ENCODE peak calls at places on chromosomes 5 and 9, in six cellular contexts. One of them, this sample, is unnamed.
A peak's percentile ranks its signal among the peaks of the same experiment; 100 is the strongest.

GRCh38 chr9:73527521-73527920 is 375.9 kb downstream of the ANXA1 start:
- DNase-seq in uterus: no peak
- DNase-seq in AG10803: no peak
- DNase-seq in lower leg skin: no peak
- DNase-seq in MM.1S: no peak
- DNase-seq in GM23248: no peak
- DNase-seq in this sample: no peak

GRCh38 chr9:109033941-109034700 is 20.8 kb upstream of the CTNNAL1 start:
- DNase-seq in MM.1S: no peak
- DNase-seq in GM23248: peak; percentile 36
- DNase-seq in lower leg skin: no peak
- DNase-seq in uterus: no peak
- DNase-seq in AG10803: no peak
- DNase-seq in this sample: no peak

GRCh38 chr5:142012792-142013388 is at the start of gene GNPDA1:
- DNase-seq in uterus: peak; percentile 80
- DNase-seq in GM23248: peak; percentile 96
- DNase-seq in AG10803: peak; percentile 69
- DNase-seq in lower leg skin: peak; percentile 95
- DNase-seq in MM.1S: peak; percentile 90
- DNase-seq in this sample: peak; percentile 10

GRCh38 chr5:95060100-95060499 is 224.8 kb downstream of the MCTP1 start:
- DNase-seq in AG10803: no peak
- DNase-seq in MM.1S: no peak
- DNase-seq in uterus: no peak
- DNase-seq in GM23248: no peak
- DNase-seq in lower leg skin: no peak
- DNase-seq in this sample: no peak

GRCh38 chr9:137502008-137502913 is 43.1 kb upstream of the NSMF start:
- DNase-seq in GM23248: peak; percentile 22
- DNase-seq in lower leg skin: no peak
- DNase-seq in MM.1S: no peak
- DNase-seq in AG10803: no peak
- DNase-seq in uterus: no peak
- DNase-seq in this sample: no peak

GRCh38 chr5:77743181-77743580 is 33.0 kb downstream of the TBCA start:
- DNase-seq in uterus: no peak
- DNase-seq in AG10803: no peak
- DNase-seq in lower leg skin: no peak
- DNase-seq in GM23248: peak; percentile 22
- DNase-seq in MM.1S: no peak
- DNase-seq in this sample: no peak

GRCh38 chr9:128439273-128439672 is 16.5 kb upstream of the ODF2 start:
- DNase-seq in uterus: no peak
- DNase-seq in AG10803: no peak
- DNase-seq in lower leg skin: no peak
- DNase-seq in GM23248: no peak
- DNase-seq in MM.1S: no peak
- DNase-seq in this sample: no peak

GRCh38 chr5:111859533-111860270 is 102.7 kb upstream of the NREP start:
- DNase-seq in MM.1S: no peak
- DNase-seq in GM23248: peak; percentile 86
- DNase-seq in AG10803: peak; percentile 91
- DNase-seq in lower leg skin: no peak
- DNase-seq in uterus: no peak
- DNase-seq in this sample: no peak

GRCh38 chr5:173281910-173282309 is 46.3 kb downstream of the STC2 start:
- DNase-seq in AG10803: no peak
- DNase-seq in lower leg skin: no peak
- DNase-seq in MM.1S: no peak
- DNase-seq in uterus: no peak
- DNase-seq in GM23248: peak; percentile 34
- DNase-seq in this sample: no peak

GRCh38 chr5:172833372-172833690 is 720 bp upstream of the ERGIC1 start:
- DNase-seq in GM23248: no peak
- DNase-seq in uterus: no peak
- DNase-seq in AG10803: no peak
- DNase-seq in MM.1S: no peak
- DNase-seq in lower leg skin: no peak
- DNase-seq in this sample: no peak

GRCh38 chr5:111779260-111780254 is 22.6 kb upstream of the NREP start:
- DNase-seq in uterus: no peak
- DNase-seq in lower leg skin: no peak
- DNase-seq in MM.1S: no peak
- DNase-seq in GM23248: peak; percentile 35
- DNase-seq in AG10803: peak; percentile 31
- DNase-seq in this sample: no peak

GRCh38 chr9:92656537-92656925 is 13.4 kb downstream of the IPPK start:
- DNase-seq in GM23248: no peak
- DNase-seq in uterus: no peak
- DNase-seq in lower leg skin: no peak
- DNase-seq in AG10803: no peak
- DNase-seq in MM.1S: no peak
- DNase-seq in this sample: no peak

GRCh38 chr5:151773979-151774378 is 2.2 kb downstream of the G3BP1 start:
- DNase-seq in uterus: no peak
- DNase-seq in lower leg skin: no peak
- DNase-seq in GM23248: peak; percentile 31
- DNase-seq in AG10803: no peak
- DNase-seq in MM.1S: no peak
- DNase-seq in this sample: no peak

GRCh38 chr9:121735792-121736130 is 84.3 kb downstream of the DAB2IP start:
- DNase-seq in AG10803: no peak
- DNase-seq in MM.1S: no peak
- DNase-seq in GM23248: peak; percentile 39
- DNase-seq in uterus: no peak
- DNase-seq in lower leg skin: no peak
- DNase-seq in this sample: no peak

GRCh38 chr5:10301842-10302610 is 5.7 kb downstream of the CMBL start:
- DNase-seq in MM.1S: no peak
- DNase-seq in uterus: no peak
- DNase-seq in AG10803: no peak
- DNase-seq in GM23248: no peak
- DNase-seq in lower leg skin: no peak
- DNase-seq in this sample: no peak

GRCh38 chr5:35853652-35854051 is 3.0 kb upstream of the IL7R start:
- DNase-seq in AG10803: peak; percentile 26
- DNase-seq in lower leg skin: no peak
- DNase-seq in MM.1S: no peak
- DNase-seq in uterus: peak; percentile 18
- DNase-seq in GM23248: no peak
- DNase-seq in this sample: no peak

GRCh38 chr9:93591706-93592388 is 15.5 kb downstream of the PHF2 start:
- DNase-seq in uterus: no peak
- DNase-seq in MM.1S: no peak
- DNase-seq in GM23248: no peak
- DNase-seq in lower leg skin: peak; percentile 76
- DNase-seq in AG10803: no peak
- DNase-seq in this sample: no peak

GRCh38 chr5:84696651-84697050 is 312.0 kb upstream of the EDIL3 start:
- DNase-seq in GM23248: no peak
- DNase-seq in lower leg skin: no peak
- DNase-seq in uterus: no peak
- DNase-seq in AG10803: no peak
- DNase-seq in MM.1S: no peak
- DNase-seq in this sample: no peak

GRCh38 chr5:143624465-143624864 is 187.5 kb upstream of the HMHB1 start:
- DNase-seq in AG10803: no peak
- DNase-seq in GM23248: no peak
- DNase-seq in uterus: no peak
- DNase-seq in MM.1S: no peak
- DNase-seq in lower leg skin: no peak
- DNase-seq in this sample: no peak

GRCh38 chr5:171615201-171616001 is 170.2 kb upstream of the SMIM23 start:
- DNase-seq in GM23248: peak; percentile 28
- DNase-seq in uterus: no peak
- DNase-seq in AG10803: peak; percentile 24
- DNase-seq in MM.1S: no peak
- DNase-seq in lower leg skin: peak; percentile 71
- DNase-seq in this sample: no peak

GRCh38 chr9:108382267-108382666 is 473.5 kb downstream of the ACTL7B start:
- DNase-seq in uterus: no peak
- DNase-seq in GM23248: no peak
- DNase-seq in lower leg skin: no peak
- DNase-seq in AG10803: no peak
- DNase-seq in MM.1S: no peak
- DNase-seq in this sample: no peak

GRCh38 chr9:76257224-76257794 is 136.9 kb downstream of the RFK start:
- DNase-seq in uterus: peak; percentile 43
- DNase-seq in lower leg skin: no peak
- DNase-seq in MM.1S: no peak
- DNase-seq in GM23248: no peak
- DNase-seq in AG10803: no peak
- DNase-seq in this sample: no peak

GRCh38 chr9:36530224-36530623 is 42.5 kb upstream of the MELK start:
- DNase-seq in MM.1S: no peak
- DNase-seq in GM23248: no peak
- DNase-seq in lower leg skin: no peak
- DNase-seq in AG10803: no peak
- DNase-seq in uterus: no peak
- DNase-seq in this sample: no peak

GRCh38 chr5:109874108-109874507 is 184.4 kb downstream of the MAN2A1 start:
- DNase-seq in AG10803: no peak
- DNase-seq in lower leg skin: no peak
- DNase-seq in uterus: no peak
- DNase-seq in MM.1S: no peak
- DNase-seq in GM23248: no peak
- DNase-seq in this sample: no peak

GRCh38 chr9:87816041-87816440 is 66.6 kb upstream of the SPATA31E1 start:
- DNase-seq in MM.1S: no peak
- DNase-seq in GM23248: peak; percentile 24
- DNase-seq in uterus: no peak
- DNase-seq in AG10803: peak; percentile 20
- DNase-seq in lower leg skin: no peak
- DNase-seq in this sample: no peak

GRCh38 chr5:173477320-173478055 is 139.0 kb downstream of the BOD1 start:
- DNase-seq in lower leg skin: no peak
- DNase-seq in AG10803: peak; percentile 90
- DNase-seq in uterus: no peak
- DNase-seq in GM23248: peak; percentile 82
- DNase-seq in MM.1S: no peak
- DNase-seq in this sample: no peak

GRCh38 chr5:20224046-20224445 is 236.0 kb upstream of the CDH18 start:
- DNase-seq in AG10803: no peak
- DNase-seq in GM23248: no peak
- DNase-seq in lower leg skin: no peak
- DNase-seq in MM.1S: no peak
- DNase-seq in uterus: no peak
- DNase-seq in this sample: no peak

GRCh38 chr9:7785813-7786212 is 13.8 kb downstream of the DMAC1 start:
- DNase-seq in uterus: no peak
- DNase-seq in AG10803: no peak
- DNase-seq in GM23248: no peak
- DNase-seq in lower leg skin: no peak
- DNase-seq in MM.1S: no peak
- DNase-seq in this sample: no peak
- H3K4me3 ChIP-seq in uterus: no peak overlapping the region
- H3K4me3 ChIP-seq in AG10803: no peak overlapping the region
- H3K4me3 ChIP-seq in GM23248: no peak overlapping the region
- H3K4me3 ChIP-seq in lower leg skin: no peak overlapping the region
- H3K4me3 ChIP-seq in MM.1S: no peak overlapping the region
- H3K4me3 ChIP-seq in this sample: no peak overlapping the region

DNA sequence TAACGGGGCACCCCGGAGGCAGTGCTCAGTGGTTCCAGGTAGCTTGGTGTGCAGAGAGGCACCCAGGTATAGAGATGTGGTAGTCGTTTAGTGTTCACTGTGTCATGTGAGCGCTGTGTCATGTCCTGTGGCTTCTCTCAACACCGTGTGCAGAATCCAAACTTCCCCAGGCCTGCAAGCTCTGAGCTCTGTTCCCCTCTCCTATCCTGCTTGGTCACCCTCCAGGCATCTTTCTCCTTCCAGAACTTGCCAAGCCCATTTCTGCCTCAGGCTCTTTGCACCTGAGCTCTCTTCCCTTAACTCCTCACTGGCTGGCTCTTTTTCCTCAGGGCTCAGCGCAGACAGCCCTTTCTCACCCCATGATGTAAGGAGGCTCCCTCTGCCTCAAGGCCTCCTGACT is 64.8 kb downstream of the CARTPT start:
- DNase-seq in GM23248: no peak
- DNase-seq in uterus: no peak
- DNase-seq in AG10803: no peak
- DNase-seq in MM.1S: no peak
- DNase-seq in lower leg skin: no peak
- DNase-seq in this sample: no peak
- H3K4me3 ChIP-seq in GM23248: no peak overlapping the region
- H3K4me3 ChIP-seq in uterus: no peak overlapping the region
- H3K4me3 ChIP-seq in AG10803: no peak overlapping the region
- H3K4me3 ChIP-seq in MM.1S: no peak overlapping the region
- H3K4me3 ChIP-seq in lower leg skin: no peak overlapping the region
- H3K4me3 ChIP-seq in this sample: no peak overlapping the region

DNA sequence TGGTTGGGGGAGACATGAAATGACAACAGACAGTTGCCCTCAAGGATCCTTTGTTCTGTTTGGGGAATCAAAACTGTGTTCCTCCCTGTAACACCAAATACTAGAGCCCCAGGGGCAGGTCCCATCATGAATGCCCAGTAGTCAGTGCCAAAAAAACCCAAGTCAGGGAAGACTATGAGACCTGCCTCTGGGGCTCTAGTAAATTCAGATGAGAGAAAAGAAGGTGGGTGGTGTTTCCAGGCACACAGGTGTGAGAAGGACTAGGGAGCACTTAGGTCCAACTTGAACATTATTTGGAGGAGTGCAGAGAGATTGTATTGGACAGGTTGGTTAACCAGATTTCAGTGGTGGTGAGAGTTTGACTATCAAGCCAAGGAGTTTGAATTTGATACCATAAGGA is 51.9 kb downstream of the SLC22A5 start:
- DNase-seq in MM.1S: no peak
- DNase-seq in GM23248: no peak
- DNase-seq in uterus: no peak
- DNase-seq in lower leg skin: peak; percentile 63
- DNase-seq in AG10803: no peak
- DNase-seq in this sample: no peak
- H3K4me3 ChIP-seq in MM.1S: peak overlapping the region; percentile 29
- H3K4me3 ChIP-seq in GM23248: no peak overlapping the region
- H3K4me3 ChIP-seq in uterus: no peak overlapping the region
- H3K4me3 ChIP-seq in lower leg skin: no peak overlapping the region
- H3K4me3 ChIP-seq in AG10803: no peak overlapping the region
- H3K4me3 ChIP-seq in this sample: no peak overlapping the region

DNA sequence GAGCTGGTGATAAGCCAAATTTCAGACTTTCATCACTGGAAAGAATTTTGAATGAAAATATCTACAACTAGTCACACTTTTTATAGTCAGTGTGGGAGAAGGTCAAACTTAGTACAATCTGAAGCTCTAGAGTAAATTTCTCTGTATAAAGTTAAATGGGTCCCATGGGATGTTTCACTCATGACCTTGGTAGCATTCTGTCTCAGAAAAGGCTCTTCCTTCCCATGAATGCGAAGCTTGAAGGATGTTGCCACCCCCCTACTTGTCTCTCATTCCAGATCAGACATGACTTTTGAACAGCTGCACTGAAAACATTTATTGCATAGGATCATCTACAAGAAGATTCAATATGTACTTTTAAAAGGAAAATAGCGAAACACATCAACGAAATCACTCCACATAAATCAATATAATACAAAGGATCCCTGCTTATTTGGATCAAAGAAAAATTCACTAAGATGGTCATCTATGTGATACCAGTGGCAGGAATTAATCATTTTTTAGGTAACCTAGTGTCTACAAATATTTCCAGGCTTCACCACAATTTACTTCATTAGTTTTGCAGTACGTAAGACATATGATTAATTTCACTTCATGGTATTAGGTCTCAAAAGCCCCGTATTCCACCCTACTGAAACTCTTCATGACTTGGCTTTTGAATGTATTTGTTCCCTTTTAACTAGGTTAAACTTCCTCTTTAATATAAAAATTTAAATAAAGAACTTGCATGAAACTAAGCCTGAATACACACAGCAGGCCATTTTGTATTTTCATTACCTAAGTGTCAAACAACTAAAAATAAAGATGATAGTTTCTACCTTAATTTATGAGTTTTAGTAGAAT is 4.4 kb downstream of the ST8SIA4 start:
- DNase-seq in GM23248: no peak
- DNase-seq in uterus: no peak
- DNase-seq in AG10803: no peak
- DNase-seq in lower leg skin: no peak
- DNase-seq in MM.1S: no peak
- DNase-seq in this sample: no peak
- H3K4me3 ChIP-seq in GM23248: no peak overlapping the region
- H3K4me3 ChIP-seq in uterus: no peak overlapping the region
- H3K4me3 ChIP-seq in AG10803: no peak overlapping the region
- H3K4me3 ChIP-seq in lower leg skin: no peak overlapping the region
- H3K4me3 ChIP-seq in MM.1S: peak overlapping the region; percentile 82
- H3K4me3 ChIP-seq in this sample: no peak overlapping the region

This sample was measured in esophagus squamous epithelium.